ENCODE peak calls at places on chromosomes 11 and 22, in seven cellular contexts. Z is AG04450, J is astrocyte, C is WTC11, K is astrocyte of the spinal cord, O is GM23338, A is lower lobe of right lung. D is an unnamed sample.

GRCh38 chr11:33857924-33858323 is 34.0 kb downstream of the LMO2 start:
- DNase-seq in C (peak), O (peak), A (peak), K (peak), J (peak), Z (peak), D (peak)

GRCh38 chr22:39290724-39291161 is 28.7 kb downstream of the RPL3 start:
- DNase-seq in K (peak), J (peak), A (no peak), Z (no peak), O (no peak), C (no peak), D (peak)

GRCh38 chr11:73334244-73335203 is 26.4 kb downstream of the ARHGEF17 start:
- DNase-seq in K (peak), A (no peak), C (no peak), O (no peak), J (peak), Z (no peak), D (peak)

GRCh38 chr11:1691027-1691877 is 5.7 kb upstream of the KRTAP5-6 start:
- DNase-seq in O (no peak), A (peak), Z (no peak), J (no peak), C (no peak), K (no peak), D (no peak)

GRCh38 chr11:2260491-2261364 is 9.7 kb downstream of the ASCL2 start:
- DNase-seq in J (no peak), A (peak), Z (no peak), C (no peak), O (no peak), K (no peak), D (no peak)

GRCh38 chr11:120689591-120689990 is 178.0 kb downstream of the GRIK4 start:
- DNase-seq in J (no peak), K (no peak), C (no peak), O (no peak), A (no peak), Z (no peak), D (no peak)

GRCh38 chr22:37237371-37238268 is 6.4 kb downstream of the RAC2 start:
- DNase-seq in O (no peak), Z (no peak), C (no peak), K (peak), A (peak), J (peak), D (no peak)

GRCh38 chr11:116931206-116931953 is 94.0 kb upstream of the APOA1 start:
- DNase-seq in K (no peak), J (peak), A (no peak), C (no peak), Z (no peak), O (peak), D (peak)

GRCh38 chr11:126350811-126351210 is 4.7 kb upstream of the ST3GAL4 start:
- DNase-seq in A (no peak), O (no peak), C (no peak), J (no peak), Z (no peak), K (no peak), D (no peak)

GRCh38 chr22:19085233-19086043 is 36.8 kb downstream of the DGCR2 start:
- DNase-seq in C (no peak), O (peak), A (no peak), K (peak), Z (no peak), J (no peak), D (no peak)

GRCh38 chr11:14267861-14268635 is 90.9 kb downstream of the RRAS2 start:
- DNase-seq in K (peak), A (no peak), O (no peak), Z (no peak), J (no peak), C (no peak), D (no peak)

GRCh38 chr11:46202149-46202548 is 75.3 kb upstream of the CREB3L1 start:
- DNase-seq in A (no peak), Z (no peak), K (no peak), O (peak), J (no peak), C (peak), D (no peak)

GRCh38 chr22:47018010-47018910 is 255.8 kb downstream of the TBC1D22A start:
- DNase-seq in Z (no peak), J (no peak), O (no peak), K (no peak), A (no peak), C (no peak), D (no peak)

GRCh38 chr11:2319791-2320481 is 18.1 kb downstream of the TSPAN32 start:
- DNase-seq in C (no peak), K (no peak), J (no peak), A (no peak), Z (no peak), O (no peak), D (no peak)

GRCh38 chr22:24115247-24116207 is 65.8 kb upstream of the SUSD2 start:
- DNase-seq in K (no peak), O (no peak), C (no peak), Z (no peak), J (no peak), A (peak), D (no peak)

GRCh38 chr11:73087730-73088129 is 54.4 kb downstream of the FCHSD2 start:
- DNase-seq in C (no peak), A (no peak), J (no peak), O (no peak), K (no peak), Z (no peak), D (peak)

GRCh38 chr11:133832096-133833081 is 12.9 kb downstream of the SPATA19 start:
- DNase-seq in A (no peak), Z (no peak), C (no peak), O (no peak), J (no peak), K (no peak), D (no peak)

GRCh38 chr11:3213659-3214419 is 4.8 kb downstream of the MRGPRG start:
- DNase-seq in C (peak), K (no peak), Z (no peak), J (no peak), A (peak), O (peak), D (no peak)

GRCh38 chr22:30941363-30941740 is 27.2 kb downstream of the MORC2 start:
- DNase-seq in A (no peak), C (no peak), K (no peak), Z (no peak), O (no peak), J (no peak), D (no peak)

GRCh38 chr11:88482871-88483301 is 145.3 kb upstream of the CTSC start:
- DNase-seq in C (no peak), A (no peak), K (peak), J (peak), Z (peak), O (no peak), D (no peak)

GRCh38 chr11:2378527-2379210 is 1.6 kb downstream of the CD81 start:
- DNase-seq in J (peak), A (peak), O (no peak), K (peak), Z (peak), C (no peak), D (no peak)

GRCh38 chr11:48083427-48083826 is 103.1 kb downstream of the PTPRJ start:
- DNase-seq in O (no peak), C (no peak), Z (no peak), K (no peak), A (no peak), J (peak), D (no peak)

GRCh38 chr22:40400173-40400572 is 29.8 kb downstream of the SGSM3 start:
- DNase-seq in K (no peak), C (no peak), O (no peak), Z (no peak), J (no peak), A (peak), D (no peak)

GRCh38 chr22:35437038-35437437 is 37.1 kb downstream of the MCM5 start:
- DNase-seq in J (no peak), O (peak), A (no peak), K (no peak), Z (no peak), C (no peak), D (no peak)

GRCh38 chr22:45572444-45572843 is 69.8 kb downstream of the FBLN1 start:
- DNase-seq in J (no peak), C (no peak), A (no peak), K (no peak), O (no peak), Z (no peak), D (no peak)

GRCh38 chr11:73192272-73192671 is 25.8 kb upstream of the P2RY2 start:
- DNase-seq in O (no peak), J (no peak), A (peak), C (peak), Z (no peak), K (no peak), D (no peak)

GRCh38 chr11:782264-783174 is 5.2 kb upstream of the GATD1 start:
- DNase-seq in C (no peak), A (no peak), Z (no peak), K (no peak), J (no peak), O (no peak), D (no peak)

GRCh38 chr11:79617561-79617960 is 176.7 kb upstream of the TENM4 start:
- DNase-seq in K (no peak), A (no peak), Z (no peak), O (no peak), C (no peak), J (no peak), D (peak)

GRCh38 chr11:32448232-32448631 is 12.9 kb upstream of the WT1 start:
- DNase-seq in A (no peak), J (no peak), Z (no peak), C (no peak), K (no peak), O (peak), D (peak)
- TF ChIP-seq CTCF in A (no peak), J (no peak), Z (no peak), C (no peak), K (peak), O (peak), D (peak)

DNA sequence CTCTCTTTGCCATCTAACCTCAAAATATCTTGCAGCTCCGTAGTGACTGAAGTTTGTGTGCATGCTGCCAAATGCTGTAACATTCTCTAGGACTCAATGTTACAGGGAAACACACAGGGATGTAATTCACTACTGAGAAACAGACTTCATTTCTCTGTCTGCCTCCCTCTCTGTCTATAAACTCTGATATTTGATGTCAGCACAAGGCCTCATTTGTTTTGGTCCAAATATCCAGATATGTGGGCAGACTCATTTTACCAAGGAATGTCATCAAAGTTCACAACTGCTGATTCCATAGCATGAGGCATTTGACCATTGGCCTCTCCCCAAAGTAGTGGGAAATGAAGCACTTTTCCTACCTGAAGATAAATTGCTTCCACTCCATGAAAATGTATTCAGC is 2.5 kb upstream of the PRRG4 start:
- DNase-seq in K (no peak), O (no peak), A (no peak), C (no peak), J (no peak), Z (no peak), D (no peak)
- TF ChIP-seq CTCF in K (no peak), O (no peak), A (no peak), C (no peak), J (no peak), Z (no peak), D (no peak)

GRCh38 chr11:128040603-128041002 is 546.8 kb downstream of the ETS1 start:
- DNase-seq in C (no peak), O (no peak), A (no peak), K (no peak), J (no peak), Z (no peak), D (no peak)

GRCh38 chr11:128042290-128042751 is 545.0 kb downstream of the ETS1 start:
- DNase-seq in C (no peak), A (no peak), Z (no peak), J (no peak), K (no peak), O (no peak), D (no peak)

GRCh38 chr11:128036556-128037093 is 550.7 kb downstream of the ETS1 start:
- DNase-seq in Z (no peak), A (no peak), J (no peak), O (no peak), K (no peak), C (no peak), D (no peak)

GRCh38 chr11:128036006-128036405 is 551.4 kb downstream of the ETS1 start:
- DNase-seq in C (no peak), A (no peak), O (no peak), Z (no peak), J (no peak), K (no peak), D (no peak)

DNA sequence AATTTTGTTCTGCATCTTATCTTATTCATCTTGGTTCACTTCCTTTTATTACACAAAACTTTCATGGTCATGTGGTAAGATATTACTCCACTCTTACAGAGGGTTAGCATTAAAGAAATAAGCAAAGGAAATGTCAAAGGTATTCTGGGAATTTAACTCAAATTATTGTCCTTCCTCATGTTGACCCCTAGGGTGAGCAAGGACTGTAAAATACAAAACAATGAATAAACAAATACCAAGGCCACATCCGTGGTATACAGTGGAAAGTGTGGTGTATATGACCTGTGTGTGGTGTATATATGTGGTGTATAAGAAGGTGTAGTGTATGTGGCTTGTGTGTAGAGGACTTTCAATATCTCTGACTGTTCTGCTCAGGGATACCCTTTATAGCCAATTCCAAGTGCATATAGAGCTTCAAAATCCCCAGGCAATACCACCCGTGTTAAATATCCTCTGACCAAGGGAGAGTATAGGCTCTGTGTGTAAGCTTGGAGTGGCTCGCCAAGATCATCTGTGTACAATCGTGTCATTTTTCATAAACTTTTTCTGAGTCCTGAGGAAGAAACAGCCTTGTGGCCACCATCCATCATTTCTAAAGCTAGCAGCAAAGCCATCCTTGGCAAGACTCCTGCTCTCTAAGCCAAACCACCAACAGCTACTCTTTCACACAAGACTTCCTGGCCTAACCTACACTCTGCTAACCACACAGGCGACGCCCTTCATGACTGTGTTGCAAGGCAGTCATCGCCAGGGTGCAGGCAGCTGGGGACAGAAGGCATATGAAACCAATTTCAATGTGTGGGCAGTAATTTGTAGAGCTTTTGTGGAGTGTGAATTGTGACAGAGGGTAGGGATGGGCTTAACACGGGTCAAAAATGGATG is 548.0 kb downstream of the ETS1 start:
- DNase-seq in K (peak), C (no peak), A (peak), Z (no peak), O (no peak), J (peak), D (peak)
- TF ChIP-seq CTCF in K (peak), C (no peak), A (no peak), Z (peak), O (peak), J (no peak), D (peak)

GRCh38 chr22:49585695-49586243 is 241.9 kb downstream of the BRD1 start:
- DNase-seq in Z (no peak), A (peak), J (no peak), O (no peak), C (no peak), K (no peak), D (no peak)

GRCh38 chr22:49583886-49584505 is 243.7 kb downstream of the BRD1 start:
- DNase-seq in C (no peak), Z (no peak), O (no peak), J (no peak), A (no peak), K (no peak), D (no peak)

GRCh38 chr22:49582671-49583070 is 245.0 kb downstream of the BRD1 start:
- DNase-seq in Z (no peak), A (peak), C (no peak), O (no peak), J (no peak), K (no peak), D (no peak)

GRCh38 chr22:49582171-49582570 is 245.5 kb downstream of the BRD1 start:
- DNase-seq in J (no peak), K (no peak), O (no peak), Z (no peak), C (no peak), A (no peak), D (no peak)

DNA sequence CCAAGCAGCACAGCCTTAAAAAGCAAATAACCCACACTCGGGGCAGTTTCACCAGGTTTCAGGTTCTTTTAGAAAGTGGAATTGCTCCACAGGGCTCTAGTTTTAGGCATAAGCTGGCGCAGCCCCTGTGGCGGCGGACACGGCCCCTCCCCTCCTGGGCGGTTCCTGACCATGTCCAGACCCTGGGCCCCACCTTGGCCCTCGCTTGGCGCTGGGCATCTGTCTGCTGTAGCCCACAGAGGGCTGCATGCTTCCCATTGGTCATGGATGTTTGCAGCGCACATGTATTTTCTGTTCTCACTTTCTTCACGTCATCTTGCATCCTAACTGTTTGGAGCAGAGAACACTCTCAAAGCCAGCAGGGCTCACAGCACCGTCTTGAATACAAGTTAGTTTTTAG is 244.3 kb downstream of the BRD1 start:
- DNase-seq in J (no peak), C (no peak), A (no peak), Z (no peak), O (no peak), K (no peak), D (no peak)
- TF ChIP-seq CTCF in J (no peak), C (no peak), A (no peak), Z (no peak), O (no peak), K (no peak), D (no peak)

GRCh38 chr11:65013130-65013691 is 749 bp upstream of the ARL2 start:
- DNase-seq in Z (peak), K (peak), A (peak), J (no peak), O (peak), C (peak), D (peak)
- TF ChIP-seq CTCF in Z (peak), K (peak), A (peak), J (no peak), O (no peak), C (peak), D (peak)

GRCh38 chr11:76739798-76740197 is 43.4 kb upstream of the TSKU start:
- DNase-seq in O (no peak), K (no peak), A (no peak), C (no peak), J (no peak), Z (no peak), D (no peak)
- TF ChIP-seq CTCF in O (no peak), K (no peak), A (no peak), C (no peak), J (no peak), Z (no peak), D (no peak)

GRCh38 chr11:43573233-43573632 is 107.3 kb upstream of the HSD17B12 start:
- DNase-seq in J (no peak), C (peak), Z (no peak), O (peak), A (no peak), K (no peak), D (peak)
- TF ChIP-seq CTCF in J (peak), C (peak), Z (peak), O (peak), A (peak), K (peak), D (peak)

DNA sequence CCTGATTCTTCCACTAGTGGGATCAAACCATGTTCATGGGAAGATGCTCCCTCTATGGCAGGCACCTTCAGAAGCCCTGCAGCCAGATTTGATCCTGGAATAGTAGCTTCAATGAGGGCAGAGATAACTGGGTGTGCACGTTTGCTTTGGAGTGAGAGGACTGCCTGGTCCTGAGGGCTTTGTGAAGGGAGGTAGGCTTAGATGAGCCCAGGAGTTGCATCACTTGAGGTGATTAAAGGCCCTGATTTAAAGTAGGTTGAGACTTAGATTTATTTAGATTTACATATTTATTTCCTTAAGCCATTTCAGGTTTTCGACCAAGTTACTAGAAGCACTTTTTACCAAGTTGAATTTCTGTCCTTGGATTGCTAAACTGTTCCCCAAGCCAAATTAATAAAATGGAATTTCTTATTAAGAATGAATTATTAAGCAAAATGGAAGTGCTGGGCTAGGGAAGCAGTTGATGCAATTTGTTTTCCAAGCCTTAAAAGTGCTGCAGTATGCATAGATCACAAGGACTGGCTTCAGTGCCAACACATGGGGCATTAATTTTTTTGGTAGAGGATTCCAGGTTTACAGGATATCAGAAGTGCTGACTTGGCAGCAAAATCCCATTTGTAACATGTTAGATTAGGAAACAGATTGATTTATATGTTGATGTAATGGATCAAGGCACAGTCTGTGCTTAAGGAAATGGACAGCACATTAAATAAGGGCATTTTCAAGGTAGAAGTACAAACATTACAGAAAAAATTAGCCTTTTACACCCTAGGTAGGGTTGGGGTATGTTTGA is 33.0 kb downstream of the APLP2 start:
- DNase-seq in C (no peak), K (no peak), A (no peak), Z (no peak), J (no peak), O (no peak), D (no peak)
- TF ChIP-seq CTCF in C (no peak), K (no peak), A (no peak), Z (no peak), J (no peak), O (no peak), D (no peak)

D was measured in cardiac muscle cell.